ENCODE peak calls at places on chromosomes 2 and 18, in four cellular contexts. I is K562, A is SK-N-SH, P is GM12878. U is an unnamed sample.

GRCh38 chr2:66387374-66387773 is 47.6 kb upstream of the MEIS1 start:
- DNase-seq in A (no peak), P (no peak), I (no peak), U (no peak)

GRCh38 chr18:64271975-64272659 is 123.2 kb upstream of the LINC00305 start:
- DNase-seq in A (no peak), P (no peak), I (no peak), U (no peak)

GRCh38 chr2:39618236-39618635 is 47.5 kb upstream of the TMEM178A start:
- DNase-seq in I (no peak), A (no peak), P (no peak), U (no peak)

GRCh38 chr2:69797836-69798465 is 31.5 kb upstream of the GMCL1 start:
- DNase-seq in I (no peak), A (no peak), P (no peak), U (no peak)

GRCh38 chr2:30346475-30347169 is 100.4 kb upstream of the LCLAT1 start:
- DNase-seq in I (no peak), P (no peak), A (no peak), U (peak; percentile 55)

GRCh38 chr2:65320042-65320711 is 92.5 kb downstream of the ACTR2 start:
- DNase-seq in P (peak; percentile 30), A (no peak), I (peak; percentile 27), U (no peak)

GRCh38 chr18:23149570-23149969 is 14.3 kb downstream of the CABLES1 start:
- DNase-seq in A (no peak), I (no peak), P (no peak), U (no peak)

GRCh38 chr2:12141618-12142220 is 395.3 kb downstream of the LPIN1 start:
- DNase-seq in A (peak; percentile 44), I (no peak), P (no peak), U (no peak)

GRCh38 chr2:234033174-234033573 is 17.3 kb upstream of the SPP2 start:
- DNase-seq in A (no peak), I (no peak), P (no peak), U (no peak)

GRCh38 chr2:91442246-91442905 is 2750.9 kb downstream of the RPIA start:
- DNase-seq in A (peak; percentile 46), I (peak; percentile 26), P (no peak), U (peak; percentile 67)

GRCh38 chr2:236754234-236754924 is 184.8 kb downstream of the ACKR3 start:
- DNase-seq in A (no peak), I (no peak), P (no peak), U (no peak)

GRCh38 chr2:165571477-165571876 is 102.0 kb downstream of the CSRNP3 start:
- DNase-seq in I (no peak), A (no peak), P (no peak), U (no peak)

GRCh38 chr2:165149439-165149838 is 54.4 kb downstream of the SCN3A start:
- DNase-seq in I (no peak), A (no peak), P (peak; percentile 35), U (no peak)

GRCh38 chr2:24539258-24539657 is 48.2 kb downstream of the NCOA1 start:
- DNase-seq in A (no peak), I (no peak), P (no peak), U (no peak)

GRCh38 chr2:152320166-152320565 is 14.8 kb upstream of the FMNL2 start:
- DNase-seq in A (no peak), P (no peak), I (no peak), U (no peak)

GRCh38 chr18:53796042-53796729 is 428.3 kb downstream of the MBD2 start:
- DNase-seq in P (no peak), A (no peak), I (no peak), U (no peak)

GRCh38 chr18:57430983-57431382 is 4.2 kb upstream of the ONECUT2 start:
- DNase-seq in A (no peak), I (no peak), P (no peak), U (no peak)

GRCh38 chr2:151350579-151351195 is 6.7 kb upstream of the TNFAIP6 start:
- DNase-seq in A (no peak), I (no peak), P (no peak), U (no peak)

GRCh38 chr2:212158081-212158480 is 380.5 kb downstream of the ERBB4 start:
- DNase-seq in P (no peak), I (no peak), A (no peak), U (no peak)

GRCh38 chr2:27771202-27771547 is 344 bp upstream of the MRPL33 start:
- DNase-seq in A (no peak), I (peak; percentile 17), P (no peak), U (no peak)

GRCh38 chr2:177332041-177332991 is 60.3 kb upstream of the AGPS start:
- DNase-seq in P (peak; percentile 45), I (peak; percentile 64), A (peak; percentile 46), U (no peak)

GRCh38 chr2:165122521-165122920 is 81.3 kb downstream of the SCN3A start:
- DNase-seq in A (no peak), I (no peak), P (no peak), U (no peak)

GRCh38 chr18:77702686-77703085 is 453.0 kb downstream of the GALR1 start:
- DNase-seq in P (no peak), I (no peak), A (peak; percentile 3), U (no peak)

GRCh38 chr2:45412754-45413379 is 198.2 kb downstream of the SRBD1 start:
- DNase-seq in I (no peak), P (no peak), A (no peak), U (no peak)

GRCh38 chr18:42174909-42175308 is 219.9 kb downstream of the PIK3C3 start:
- DNase-seq in A (no peak), P (no peak), I (no peak), U (no peak)

GRCh38 chr2:144456680-144457079 is 63.2 kb downstream of the ZEB2 start:
- DNase-seq in P (no peak), A (no peak), I (peak; percentile 46), U (no peak)

GRCh38 chr18:51082571-51083264 is 52.7 kb downstream of the SMAD4 start:
- DNase-seq in A (no peak), P (no peak), I (no peak), U (no peak)

GRCh38 chr18:68839701-68840100 is 41.8 kb downstream of the CCDC102B start:
- DNase-seq in I (no peak), A (no peak), P (no peak), U (no peak)

GRCh38 chr18:77007251-77007650 is 125.3 kb downstream of the MBP start:
- DNase-seq in P (no peak), I (no peak), A (no peak), U (no peak)

GRCh38 chr2:134912406-134912805 is 6.2 kb upstream of the CCNT2 start:
- DNase-seq in P (no peak), A (no peak), I (no peak), U (no peak)

GRCh38 chr2:134919360-134920210 is 963 bp downstream of the CCNT2 start:
- DNase-seq in P (no peak), A (peak; percentile 32), I (no peak), U (no peak)

GRCh38 chr2:134917958-134918517 is 584 bp upstream of the CCNT2 start:
- DNase-seq in I (no peak), P (peak; percentile 80), A (no peak), U (no peak)

GRCh38 chr2:134918518-134919359 is at the start of gene CCNT2:
- DNase-seq in I (peak; percentile 99), A (peak; percentile 99), P (peak; percentile 95), U (peak; percentile 97)

DNA sequence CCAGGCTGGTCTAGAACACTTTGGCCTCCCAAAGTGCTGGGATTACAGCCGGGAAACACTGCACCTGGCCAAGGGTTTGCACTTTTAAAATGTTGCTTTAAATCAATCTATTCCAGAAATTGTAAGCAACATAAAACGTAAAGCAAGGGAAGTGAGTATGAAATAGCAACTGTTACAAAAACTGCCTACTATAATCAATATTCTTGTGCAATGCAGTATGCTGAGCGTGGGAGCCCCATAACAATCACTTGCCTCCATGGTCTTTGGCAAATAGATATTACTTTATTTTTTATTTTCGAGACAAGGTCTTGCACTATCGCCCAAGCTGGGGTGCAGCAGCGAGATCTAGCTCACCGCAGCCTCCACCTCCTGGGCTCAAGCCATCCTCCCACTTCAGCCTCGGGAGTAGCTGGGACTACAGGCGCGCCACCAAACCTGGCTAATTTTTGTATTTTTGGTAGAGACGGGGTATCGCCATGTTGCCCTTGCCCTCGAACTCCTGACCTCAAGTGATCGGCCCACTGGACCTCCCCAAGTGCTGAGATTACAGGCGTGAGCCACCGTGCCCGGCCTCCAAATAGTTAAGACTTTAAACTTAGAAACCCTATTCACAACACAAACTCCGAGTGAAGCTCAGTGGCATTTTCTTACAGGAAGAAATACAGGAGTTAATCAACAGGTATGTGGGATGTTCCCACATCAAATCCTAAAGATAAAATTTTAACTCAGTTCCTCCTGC is 1.2 kb upstream of the CCNT2 start:
- DNase-seq in P (no peak), A (no peak), I (no peak), U (no peak)
- TF ChIP-seq NRF1 in P (no peak), A (no peak), I (no peak), U (no peak)

GRCh38 chr2:16003809-16004208 is 63.5 kb downstream of the MYCN start:
- DNase-seq in A (no peak), P (no peak), I (no peak), U (no peak)

GRCh38 chr2:16005389-16005788 is 65.0 kb downstream of the MYCN start:
- DNase-seq in I (no peak), P (no peak), A (no peak), U (no peak)

GRCh38 chr2:16006537-16007166 is 66.3 kb downstream of the MYCN start:
- DNase-seq in P (no peak), I (no peak), A (no peak), U (no peak)

GRCh38 chr2:16007167-16007934 is 67.0 kb downstream of the MYCN start:
- DNase-seq in I (no peak), P (no peak), A (no peak), U (no peak)

GRCh38 chr2:16005819-16006536 is 65.6 kb downstream of the MYCN start:
- DNase-seq in A (no peak), P (no peak), I (no peak), U (no peak)
- TF ChIP-seq JUND in A (no peak), P (no peak), I (no peak), U (no peak)

GRCh38 chr2:136118819-136119716 is 1.1 kb upstream of the CXCR4 start:
- DNase-seq in A (peak; percentile 85), I (peak; percentile 37), P (no peak), U (peak; percentile 64)

GRCh38 chr2:136119717-136120675 is 2.0 kb upstream of the CXCR4 start:
- DNase-seq in P (no peak), I (no peak), A (no peak), U (no peak)

GRCh38 chr2:136116813-136117390 is 1.0 kb downstream of the CXCR4 start:
- DNase-seq in P (no peak), A (peak; percentile 61), I (no peak), U (no peak)

GRCh38 chr2:136117391-136117841 is 533 bp downstream of the CXCR4 start:
- DNase-seq in P (no peak), A (peak; percentile 71), I (no peak), U (no peak)

GRCh38 chr2:136117909-136118818 is at the start of gene CXCR4:
- DNase-seq in P (no peak), I (peak; percentile 78), A (peak; percentile 97), U (peak; percentile 93)
- TF ChIP-seq NRF1 in P (peak; percentile 58), I (peak; percentile 80), A (peak; percentile 71), U (peak; percentile 72)

GRCh38 chr2:33215983-33216382 is 260.5 kb upstream of the RASGRP3 start:
- DNase-seq in P (no peak), I (no peak), A (no peak), U (no peak)

GRCh38 chr2:33214857-33215256 is 261.6 kb upstream of the RASGRP3 start:
- DNase-seq in A (no peak), I (no peak), P (no peak), U (no peak)

GRCh38 chr2:33214436-33214835 is 262.0 kb upstream of the RASGRP3 start:
- DNase-seq in I (no peak), A (no peak), P (no peak), U (no peak)

GRCh38 chr2:33216508-33217182 is 259.8 kb upstream of the RASGRP3 start:
- DNase-seq in P (no peak), I (no peak), A (no peak), U (no peak)

GRCh38 chr2:33215299-33215698 is 261.1 kb upstream of the RASGRP3 start:
- DNase-seq in P (no peak), A (no peak), I (no peak), U (no peak)
- TF ChIP-seq JUND in P (no peak), A (peak; percentile 35), I (no peak), U (no peak)